ENCODE peak calls at places on chromosomes 16 and 17, in nine cellular contexts. One of them, this sample, is unnamed.

GRCh38 chr16:11147033-11147848 is 108.8 kb downstream of the SOCS1 start:
- DNase-seq in epithelial cell of prostate: no peak
- DNase-seq in WTC11: no peak
- DNase-seq in hippocampal formation: no peak
- DNase-seq in body of pancreas: no peak
- DNase-seq in effector CD4-positive, alpha-beta T cell: no peak
- DNase-seq in GM13977: no peak
- DNase-seq in psoas muscle: no peak
- DNase-seq in HS-5: no peak
- DNase-seq in this sample: no peak

GRCh38 chr16:67283039-67283825 is 3.9 kb downstream of the PLEKHG4 start:
- DNase-seq in psoas muscle: no peak
- DNase-seq in epithelial cell of prostate: no peak
- DNase-seq in body of pancreas: no peak
- DNase-seq in HS-5: no peak
- DNase-seq in WTC11: no peak
- DNase-seq in effector CD4-positive, alpha-beta T cell: no peak
- DNase-seq in hippocampal formation: no peak
- DNase-seq in GM13977: no peak
- DNase-seq in this sample: no peak

GRCh38 chr16:3496386-3496785 is 1.1 kb upstream of the C16orf90 start:
- DNase-seq in HS-5: no peak
- DNase-seq in effector CD4-positive, alpha-beta T cell: no peak
- DNase-seq in GM13977: no peak
- DNase-seq in body of pancreas: no peak
- DNase-seq in WTC11: no peak
- DNase-seq in epithelial cell of prostate: no peak
- DNase-seq in hippocampal formation: no peak
- DNase-seq in psoas muscle: no peak
- DNase-seq in this sample: no peak

GRCh38 chr17:57959929-57960328 is 4.7 kb upstream of the CUEDC1 start:
- DNase-seq in body of pancreas: no peak
- DNase-seq in psoas muscle: no peak
- DNase-seq in hippocampal formation: no peak
- DNase-seq in HS-5: no peak
- DNase-seq in GM13977: no peak
- DNase-seq in epithelial cell of prostate: no peak
- DNase-seq in WTC11: no peak
- DNase-seq in effector CD4-positive, alpha-beta T cell: no peak
- DNase-seq in this sample: no peak

GRCh38 chr17:78227455-78227916 is 3.9 kb upstream of the TMEM235 start:
- DNase-seq in HS-5: no peak
- DNase-seq in WTC11: no peak
- DNase-seq in GM13977: no peak
- DNase-seq in epithelial cell of prostate: no peak
- DNase-seq in hippocampal formation: no peak
- DNase-seq in body of pancreas: no peak
- DNase-seq in psoas muscle: no peak
- DNase-seq in effector CD4-positive, alpha-beta T cell: no peak
- DNase-seq in this sample: no peak

GRCh38 chr16:10622036-10622921 is 41.9 kb upstream of the EMP2 start:
- DNase-seq in GM13977: no peak
- DNase-seq in HS-5: no peak
- DNase-seq in hippocampal formation: no peak
- DNase-seq in WTC11: no peak
- DNase-seq in psoas muscle: no peak
- DNase-seq in body of pancreas: no peak
- DNase-seq in effector CD4-positive, alpha-beta T cell: no peak
- DNase-seq in epithelial cell of prostate: no peak
- DNase-seq in this sample: no peak

GRCh38 chr17:75105269-75106080 is 4.3 kb upstream of the ARMC7 start:
- DNase-seq in GM13977: peak; percentile 71
- DNase-seq in HS-5: no peak
- DNase-seq in epithelial cell of prostate: no peak
- DNase-seq in psoas muscle: peak; percentile 46
- DNase-seq in effector CD4-positive, alpha-beta T cell: no peak
- DNase-seq in hippocampal formation: no peak
- DNase-seq in body of pancreas: peak; percentile 71
- DNase-seq in WTC11: peak; percentile 80
- DNase-seq in this sample: no peak

GRCh38 chr16:56686758-56687157 is 4.5 kb downstream of the MT1X start:
- DNase-seq in epithelial cell of prostate: no peak
- DNase-seq in psoas muscle: no peak
- DNase-seq in WTC11: no peak
- DNase-seq in HS-5: no peak
- DNase-seq in body of pancreas: no peak
- DNase-seq in GM13977: no peak
- DNase-seq in effector CD4-positive, alpha-beta T cell: no peak
- DNase-seq in hippocampal formation: no peak
- DNase-seq in this sample: no peak

GRCh38 chr16:2775765-2776499 is 1.1 kb downstream of the ELOB start:
- DNase-seq in body of pancreas: no peak
- DNase-seq in effector CD4-positive, alpha-beta T cell: no peak
- DNase-seq in psoas muscle: no peak
- DNase-seq in epithelial cell of prostate: no peak
- DNase-seq in hippocampal formation: no peak
- DNase-seq in HS-5: no peak
- DNase-seq in GM13977: no peak
- DNase-seq in WTC11: no peak
- DNase-seq in this sample: no peak

GRCh38 chr17:82088838-82089722 is 9.0 kb downstream of the FASN start:
- DNase-seq in epithelial cell of prostate: no peak
- DNase-seq in HS-5: no peak
- DNase-seq in effector CD4-positive, alpha-beta T cell: no peak
- DNase-seq in hippocampal formation: no peak
- DNase-seq in WTC11: no peak
- DNase-seq in psoas muscle: peak; percentile 11
- DNase-seq in body of pancreas: no peak
- DNase-seq in GM13977: no peak
- DNase-seq in this sample: peak; percentile 17

GRCh38 chr17:80470603-80471002 is 5.8 kb downstream of the NPTX1 start:
- DNase-seq in psoas muscle: no peak
- DNase-seq in WTC11: no peak
- DNase-seq in epithelial cell of prostate: no peak
- DNase-seq in body of pancreas: no peak
- DNase-seq in hippocampal formation: no peak
- DNase-seq in GM13977: no peak
- DNase-seq in HS-5: no peak
- DNase-seq in effector CD4-positive, alpha-beta T cell: no peak
- DNase-seq in this sample: no peak

GRCh38 chr17:8421571-8421970 is 14.1 kb upstream of the NDEL1 start:
- DNase-seq in HS-5: no peak
- DNase-seq in effector CD4-positive, alpha-beta T cell: no peak
- DNase-seq in psoas muscle: no peak
- DNase-seq in WTC11: no peak
- DNase-seq in epithelial cell of prostate: no peak
- DNase-seq in body of pancreas: no peak
- DNase-seq in hippocampal formation: no peak
- DNase-seq in GM13977: no peak
- DNase-seq in this sample: no peak

GRCh38 chr17:70187383-70187782 is 18.1 kb downstream of the KCNJ2 start:
- DNase-seq in epithelial cell of prostate: peak; percentile 16
- DNase-seq in body of pancreas: no peak
- DNase-seq in WTC11: no peak
- DNase-seq in effector CD4-positive, alpha-beta T cell: no peak
- DNase-seq in HS-5: no peak
- DNase-seq in hippocampal formation: no peak
- DNase-seq in GM13977: no peak
- DNase-seq in psoas muscle: no peak
- DNase-seq in this sample: no peak

GRCh38 chr16:88763502-88764053 is 21.4 kb downstream of the PIEZO1 start:
- DNase-seq in WTC11: peak; percentile 91
- DNase-seq in epithelial cell of prostate: no peak
- DNase-seq in effector CD4-positive, alpha-beta T cell: no peak
- DNase-seq in GM13977: no peak
- DNase-seq in hippocampal formation: no peak
- DNase-seq in psoas muscle: no peak
- DNase-seq in body of pancreas: peak; percentile 54
- DNase-seq in HS-5: no peak
- DNase-seq in this sample: no peak

GRCh38 chr16:89133457-89134127 is 38.0 kb upstream of the CDH15 start:
- DNase-seq in HS-5: no peak
- DNase-seq in hippocampal formation: no peak
- DNase-seq in effector CD4-positive, alpha-beta T cell: no peak
- DNase-seq in body of pancreas: no peak
- DNase-seq in GM13977: no peak
- DNase-seq in WTC11: peak; percentile 4
- DNase-seq in epithelial cell of prostate: no peak
- DNase-seq in psoas muscle: no peak
- DNase-seq in this sample: no peak

GRCh38 chr17:17506893-17507464 is 10.8 kb upstream of the RASD1 start:
- DNase-seq in effector CD4-positive, alpha-beta T cell: no peak
- DNase-seq in hippocampal formation: no peak
- DNase-seq in GM13977: no peak
- DNase-seq in body of pancreas: peak; percentile 62
- DNase-seq in WTC11: no peak
- DNase-seq in HS-5: no peak
- DNase-seq in epithelial cell of prostate: no peak
- DNase-seq in psoas muscle: peak; percentile 59
- DNase-seq in this sample: no peak

GRCh38 chr17:34626141-34626681 is 46.8 kb downstream of the TMEM132E start:
- DNase-seq in psoas muscle: no peak
- DNase-seq in WTC11: peak; percentile 44
- DNase-seq in epithelial cell of prostate: no peak
- DNase-seq in HS-5: no peak
- DNase-seq in hippocampal formation: no peak
- DNase-seq in GM13977: no peak
- DNase-seq in body of pancreas: peak; percentile 10
- DNase-seq in effector CD4-positive, alpha-beta T cell: no peak
- DNase-seq in this sample: no peak

GRCh38 chr17:8518858-8519257 is 83.2 kb downstream of the NDEL1 start:
- DNase-seq in body of pancreas: no peak
- DNase-seq in WTC11: no peak
- DNase-seq in psoas muscle: no peak
- DNase-seq in hippocampal formation: no peak
- DNase-seq in HS-5: no peak
- DNase-seq in GM13977: no peak
- DNase-seq in epithelial cell of prostate: no peak
- DNase-seq in effector CD4-positive, alpha-beta T cell: no peak
- DNase-seq in this sample: no peak

This sample was measured in GM06990.